ENCODE peak calls at places on chromosomes 1 and 21, in ten cellular contexts. F, E, D, Q, V, R, Y, O, T and B are unnamed samples.

GRCh38 chr1:90504509-90504908 is 212.6 kb downstream of the BARHL2 start:
- DNase-seq in F (no peak), E (no peak), D (no peak), Q (no peak), V (no peak), R (no peak), Y (no peak), O (peak), T (no peak), B (no peak)

GRCh38 chr1:231272880-231273279 is 31.9 kb downstream of the GNPAT start:
- DNase-seq in F (no peak), E (no peak), D (no peak), Q (no peak), V (no peak), R (no peak), Y (peak), O (peak), T (no peak), B (peak)

GRCh38 chr21:38434913-38435533 is 63.3 kb downstream of the ERG start:
- DNase-seq in F (no peak), E (peak), D (no peak), Q (no peak), V (no peak), R (no peak), Y (no peak), O (peak), T (no peak), B (peak)

GRCh38 chr21:44735821-44736220 is 24.4 kb upstream of the TSPEAR start:
- DNase-seq in F (no peak), E (no peak), D (no peak), Q (no peak), V (no peak), R (no peak), Y (no peak), O (no peak), T (no peak), B (no peak)

GRCh38 chr1:95953005-95953404 is 719.0 kb downstream of the RWDD3 start:
- DNase-seq in F (no peak), E (no peak), D (peak), Q (peak), V (no peak), R (no peak), Y (no peak), O (peak), T (no peak), B (peak)

GRCh38 chr1:220708929-220709801 is 19.0 kb downstream of the C1orf115 start:
- DNase-seq in F (no peak), E (no peak), D (no peak), Q (no peak), V (no peak), R (no peak), Y (no peak), O (no peak), T (no peak), B (no peak)

GRCh38 chr1:52907068-52907811 is 14.3 kb downstream of the ECHDC2 start:
- DNase-seq in F (no peak), E (no peak), D (no peak), Q (no peak), V (no peak), R (no peak), Y (no peak), O (peak), T (no peak), B (no peak)

GRCh38 chr1:156245451-156246232 is 2.2 kb downstream of the PAQR6 start:
- DNase-seq in F (peak), E (no peak), D (no peak), Q (peak), V (no peak), R (peak), Y (no peak), O (peak), T (peak), B (no peak)

GRCh38 chr1:52904590-52905375 is 16.8 kb downstream of the ECHDC2 start:
- DNase-seq in F (no peak), E (no peak), D (no peak), Q (peak), V (no peak), R (peak), Y (no peak), O (peak), T (peak), B (no peak)